ENCODE peak calls at places on chromosome 12, in ten cellular contexts. F is uterus, C is transverse colon, D is HCT116, O is ovary, Y is heart left ventricle, W is GM12878, X is endothelial cell of umbilical vein, N is spleen, A is body of pancreas. K is an unnamed sample. For H3K27me3, the result is how much of the 10 kb centered on the place peaks cover.

GRCh38 chr12:43856932-43857331 is 21.1 kb downstream of the TMEM117 start:
- DNase-seq in W (no peak), O (no peak), Y (no peak), C (no peak), X (no peak), A (no peak), D (no peak), N (no peak), F (no peak), K (no peak)

GRCh38 chr12:130952106-130952505 is 1.6 kb upstream of the ADGRD1 start:
- DNase-seq in C (no peak), F (peak), O (no peak), A (no peak), W (no peak), Y (no peak), N (no peak), X (no peak), D (no peak), K (no peak)

GRCh38 chr12:85155791-85156190 is 119.6 kb downstream of the LRRIQ1 start:
- DNase-seq in N (no peak), W (no peak), F (no peak), X (peak), D (peak), A (no peak), C (no peak), O (no peak), Y (no peak), K (no peak)

GRCh38 chr12:122021193-122021821 is 377 bp upstream of the BCL7A start:
- DNase-seq in W (no peak), O (peak), X (peak), Y (no peak), N (peak), A (peak), D (no peak), F (no peak), C (peak), K (peak)

GRCh38 chr12:802242-802995 is 50.0 kb downstream of the WNK1 start:
- DNase-seq in O (no peak), C (no peak), Y (no peak), D (no peak), F (no peak), X (peak), A (no peak), N (no peak), W (no peak), K (no peak)

GRCh38 chr12:124727244-124727673 is 136.4 kb downstream of the SCARB1 start:
- DNase-seq in O (no peak), X (peak), N (peak), F (peak), C (peak), A (peak), Y (peak), W (no peak), D (peak), K (peak)

GRCh38 chr12:5589055-5589454 is 157.1 kb downstream of the NTF3 start:
- DNase-seq in F (no peak), A (no peak), C (no peak), O (no peak), W (no peak), N (no peak), D (no peak), X (no peak), Y (no peak), K (no peak)

GRCh38 chr12:110109037-110109836 is 14.9 kb upstream of the IFT81 start:
- DNase-seq in Y (peak), O (peak), A (peak), W (no peak), F (peak), C (peak), X (peak), D (no peak), N (no peak), K (peak)

GRCh38 chr12:63753743-63754142 is 26.0 kb upstream of the RXYLT1 start:
- DNase-seq in C (no peak), O (no peak), F (no peak), D (no peak), A (no peak), Y (no peak), N (no peak), X (no peak), W (no peak), K (no peak)

GRCh38 chr12:111413442-111414086 is 7.8 kb downstream of the SH2B3 start:
- DNase-seq in Y (peak), O (no peak), C (peak), N (no peak), W (no peak), X (peak), A (peak), F (no peak), D (no peak), K (no peak)

GRCh38 chr12:27779416-27779815 is 617 bp upstream of the KLHL42 start:
- DNase-seq in N (peak), O (no peak), W (no peak), D (no peak), F (peak), X (peak), A (peak), Y (peak), C (peak), K (peak)

GRCh38 chr12:27780612-27781408 is 774 bp upstream of the MANSC4 start:
- DNase-seq in C (peak), F (peak), W (no peak), X (peak), Y (peak), D (no peak), O (peak), N (no peak), A (peak), K (peak)

GRCh38 chr12:27778206-27778605 is 1.8 kb upstream of the KLHL42 start:
- DNase-seq in W (no peak), D (no peak), N (no peak), C (no peak), A (no peak), Y (no peak), X (no peak), O (no peak), F (no peak), K (no peak)

GRCh38 chr12:27781680-27782079 is 1.6 kb upstream of the MANSC4 start:
- DNase-seq in C (no peak), X (no peak), Y (no peak), A (no peak), D (no peak), W (no peak), O (no peak), F (no peak), N (no peak), K (no peak)

DNA sequence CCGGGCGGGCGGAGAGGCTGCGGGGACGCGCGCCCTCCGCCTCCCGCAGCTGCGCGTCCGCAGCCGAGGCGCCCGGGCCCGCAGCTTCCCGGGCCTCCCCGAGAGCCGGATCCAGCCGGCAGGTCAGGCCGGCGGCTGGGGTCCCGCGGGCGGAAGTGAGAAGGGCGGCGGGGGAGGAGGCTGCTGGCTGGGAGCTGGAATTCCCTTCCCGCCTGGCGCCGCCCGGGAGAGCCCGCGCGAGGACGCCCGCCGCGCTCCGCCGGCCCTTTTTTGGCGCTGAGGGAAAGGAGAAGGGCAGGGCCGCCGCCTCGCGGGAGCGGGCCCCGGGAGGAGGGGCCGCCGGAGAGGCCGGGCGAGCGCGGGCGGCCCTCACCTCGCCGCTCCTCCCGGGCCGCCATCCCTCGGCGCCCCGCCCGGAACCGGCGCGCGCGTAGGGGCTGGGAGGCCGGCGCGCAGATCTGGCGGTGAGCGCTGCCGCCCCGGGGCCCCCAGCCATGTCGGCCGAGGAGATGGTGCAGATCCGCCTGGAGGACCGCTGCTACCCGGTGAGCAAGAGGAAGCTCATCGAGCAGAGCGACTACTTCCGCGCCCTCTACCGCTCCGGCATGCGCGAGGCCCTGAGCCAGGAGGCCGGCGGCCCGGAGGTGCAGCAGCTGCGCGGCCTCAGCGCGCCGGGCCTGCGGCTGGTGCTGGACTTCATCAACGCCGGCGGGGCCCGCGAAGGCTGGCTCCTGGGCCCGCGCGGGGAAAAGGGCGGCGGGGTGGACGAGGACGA is at the start of the genes KLHL42 and MANSC4:
- DNase-seq in D (no peak), N (peak), A (peak), C (peak), O (peak), W (no peak), Y (peak), X (peak), F (peak), K (peak)
- TF ChIP-seq POLR2A in D (peak), N (no peak), A (peak), C (peak), O (peak), W (peak), Y (peak), X (peak), F (peak), K (peak)

GRCh38 chr12:54049164-54049563 is 4.5 kb upstream of the HOXC4 start:
- DNase-seq in X (no peak), W (no peak), O (no peak), C (no peak), A (no peak), Y (no peak), D (no peak), F (no peak), N (no peak), K (no peak)
- H3K27me3 ChIP-seq in X (half or more), W (under half), O (under half), C (half or more), A (under half), Y (half or more), D (under half), F (half or more), N (half or more), K (half or more)

GRCh38 chr12:71439362-71439612 is 311 bp upstream of the LGR5 start:
- DNase-seq in C (no peak), D (no peak), A (no peak), F (no peak), Y (no peak), N (no peak), O (no peak), X (no peak), W (no peak), K (no peak)

GRCh38 chr12:71438670-71439361 is 782 bp upstream of the LGR5 start:
- DNase-seq in D (no peak), F (no peak), N (no peak), Y (no peak), X (peak), W (no peak), C (no peak), O (no peak), A (no peak), K (no peak)

GRCh38 chr12:71440393-71441349 is 1.1 kb downstream of the LGR5 start:
- DNase-seq in O (no peak), Y (no peak), F (no peak), N (peak), A (no peak), X (no peak), D (no peak), W (no peak), C (peak), K (no peak)

GRCh38 chr12:71441350-71441748 is 1.8 kb downstream of the LGR5 start:
- DNase-seq in N (no peak), D (no peak), O (no peak), F (no peak), A (no peak), W (no peak), Y (no peak), X (no peak), C (no peak), K (no peak)

DNA sequence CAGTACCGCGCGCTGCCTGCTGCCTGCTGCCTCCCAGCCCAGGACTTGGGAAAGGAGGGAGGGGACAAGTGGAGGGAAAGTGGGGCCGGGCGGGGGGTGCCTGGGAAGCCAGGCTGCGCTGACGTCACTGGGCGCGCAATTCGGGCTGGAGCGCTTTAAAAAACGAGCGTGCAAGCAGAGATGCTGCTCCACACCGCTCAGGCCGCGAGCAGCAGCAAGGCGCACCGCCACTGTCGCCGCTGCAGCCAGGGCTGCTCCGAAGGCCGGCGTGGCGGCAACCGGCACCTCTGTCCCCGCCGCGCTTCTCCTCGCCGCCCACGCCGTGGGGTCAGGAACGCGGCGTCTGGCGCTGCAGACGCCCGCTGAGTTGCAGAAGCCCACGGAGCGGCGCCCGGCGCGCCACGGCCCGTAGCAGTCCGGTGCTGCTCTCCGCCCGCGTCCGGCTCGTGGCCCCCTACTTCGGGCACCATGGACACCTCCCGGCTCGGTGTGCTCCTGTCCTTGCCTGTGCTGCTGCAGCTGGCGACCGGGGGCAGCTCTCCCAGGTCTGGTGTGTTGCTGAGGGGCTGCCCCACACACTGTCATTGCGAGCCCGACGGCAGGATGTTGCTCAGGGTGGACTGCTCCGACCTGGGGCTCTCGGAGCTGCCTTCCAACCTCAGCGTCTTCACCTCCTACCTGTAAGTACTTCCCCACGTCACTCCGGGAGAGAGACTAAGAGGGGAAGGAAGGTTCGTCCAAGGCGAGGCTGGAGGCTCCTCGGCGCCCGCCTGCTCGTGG is at the start of gene LGR5:
- DNase-seq in C (peak), F (no peak), X (peak), A (no peak), D (no peak), W (no peak), N (peak), O (peak), Y (no peak), K (no peak)
- TF ChIP-seq POLR2A in C (no peak), F (no peak), X (no peak), A (no peak), D (no peak), W (no peak), N (no peak), O (no peak), Y (no peak), K (no peak)

GRCh38 chr12:53754196-53754595 is 2.4 kb upstream of the CISTR start:
- DNase-seq in X (no peak), A (no peak), F (no peak), Y (no peak), N (no peak), C (no peak), D (no peak), O (no peak), W (no peak), K (no peak)
- H3K27me3 ChIP-seq in X (half or more), A (under half), F (under half), Y (under half), N (half or more), C (half or more), D (under half), O (under half), W (under half), K (under half)

DNA sequence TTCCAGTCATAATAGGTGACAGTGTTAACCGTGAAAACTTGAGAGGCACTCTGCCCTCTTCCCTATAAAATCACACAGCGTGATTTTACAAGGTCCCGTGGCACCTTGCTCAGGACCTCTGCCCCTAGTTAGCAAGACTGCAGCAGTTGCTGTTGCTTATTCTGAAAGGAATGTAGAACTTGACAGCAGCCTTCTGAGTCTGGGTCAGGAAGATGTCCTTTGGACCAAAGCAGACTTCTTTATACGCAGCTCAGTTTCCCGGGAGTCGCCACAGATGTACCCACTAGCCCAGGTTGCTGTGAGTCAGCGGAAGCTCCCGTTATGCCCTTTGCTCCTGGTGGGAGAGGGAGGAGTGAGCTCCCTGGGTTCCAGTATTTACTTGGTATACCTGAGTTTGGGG is 13.2 kb downstream of the PRKAB1 start:
- DNase-seq in N (no peak), C (peak), F (no peak), W (no peak), D (no peak), Y (no peak), X (no peak), A (no peak), O (no peak), K (no peak)
- TF ChIP-seq POLR2A in N (no peak), C (peak), F (no peak), W (no peak), D (no peak), Y (no peak), X (no peak), A (no peak), O (no peak), K (no peak)

DNA sequence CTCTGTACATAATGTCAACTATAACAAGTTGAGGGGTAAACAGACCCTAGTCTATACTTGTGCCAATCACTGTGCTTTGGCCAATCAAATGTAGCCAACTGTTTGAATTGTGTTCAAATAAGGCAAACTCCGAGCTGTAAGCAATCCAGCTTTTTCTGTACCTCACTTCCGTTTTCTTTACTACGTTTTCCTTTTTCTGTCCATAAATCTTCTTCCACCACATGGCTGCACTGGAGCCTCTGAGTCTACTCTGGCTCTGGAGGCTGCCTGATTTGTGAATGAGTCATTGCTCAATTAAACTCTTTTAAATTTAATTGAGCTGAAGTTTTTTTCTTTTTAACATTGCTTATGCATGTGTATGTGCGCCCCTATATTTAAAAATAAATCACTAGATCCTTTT is 29.7 kb downstream of the CLEC1A start:
- DNase-seq in Y (no peak), W (no peak), F (peak), O (no peak), A (no peak), D (no peak), C (no peak), N (no peak), X (peak), K (no peak)
- H3K27me3 ChIP-seq in Y (under half), W (under half), F (under half), O (under half), A (under half), D (half or more), C (under half), N (under half), X (under half), K (under half)

GRCh38 chr12:101854747-101855146 is 22.6 kb upstream of the DRAM1 start:
- DNase-seq in N (no peak), X (no peak), W (no peak), O (no peak), A (no peak), C (no peak), D (no peak), F (no peak), Y (no peak), K (no peak)
- TF ChIP-seq POLR2A in N (no peak), X (no peak), W (no peak), O (no peak), A (no peak), C (no peak), D (no peak), F (no peak), Y (no peak), K (no peak)

K was measured in sigmoid colon.